ENCODE peak calls at places on chromosomes 11 and 22, in six cellular contexts. G, H, N, M, C and P are unnamed samples.

GRCh38 chr22:36977401-36977861 is 41.8 kb downstream of the TST start:
- DNase-seq in H (peak; percentile 64), G (peak; percentile 84), C (no peak), N (peak; percentile 56), M (no peak), P (peak; percentile 84)

GRCh38 chr11:95443386-95443785 is 212.4 kb upstream of the SESN3 start:
- DNase-seq in C (no peak), M (no peak), N (no peak), H (no peak), G (no peak), P (no peak)

GRCh38 chr11:20609727-20610707 is 10.6 kb downstream of the SLC6A5 start:
- DNase-seq in N (peak; percentile 90), M (peak; percentile 40), H (peak; percentile 2), G (peak; percentile 89), C (no peak), P (peak; percentile 85)

GRCh38 chr11:126891556-126892217 is 108.9 kb downstream of the KIRREL3 start:
- DNase-seq in G (no peak), M (no peak), H (no peak), N (no peak), C (no peak), P (no peak)

GRCh38 chr11:12377824-12378593 is 638 bp downstream of the PARVA start:
- DNase-seq in N (peak; percentile 93), C (peak; percentile 90), H (no peak), M (peak; percentile 59), G (peak; percentile 90), P (peak; percentile 46)

GRCh38 chr22:48433647-48434046 is 1394.0 kb downstream of the BRD1 start:
- DNase-seq in N (no peak), H (no peak), G (no peak), C (no peak), M (no peak), P (no peak)

GRCh38 chr11:134272381-134273316 is 3.5 kb upstream of the GLB1L3 start:
- DNase-seq in G (peak; percentile 42), H (no peak), C (peak; percentile 58), N (peak; percentile 48), M (no peak), P (no peak)

GRCh38 chr11:30313580-30313979 is 9.3 kb upstream of the ARL14EP start:
- DNase-seq in H (no peak), N (no peak), C (no peak), G (no peak), M (no peak), P (no peak)

GRCh38 chr11:19077965-19078364 is 17.4 kb upstream of the MRGPRX2 start:
- DNase-seq in M (no peak), N (no peak), C (no peak), H (no peak), G (no peak), P (no peak)

GRCh38 chr11:1746516-1746931 is 3.9 kb downstream of the IFITM10 start:
- DNase-seq in C (peak; percentile 73), G (no peak), N (peak; percentile 56), H (no peak), M (no peak), P (no peak)

GRCh38 chr11:90204832-90205646 is 17.8 kb downstream of the CHORDC1 start:
- DNase-seq in N (peak; percentile 34), G (peak; percentile 58), M (no peak), C (no peak), H (no peak), P (no peak)

GRCh38 chr11:8768625-8769333 is 86.2 kb downstream of the RPL27A start:
- DNase-seq in N (no peak), G (no peak), M (no peak), C (no peak), H (no peak), P (no peak)

GRCh38 chr22:47484960-47485571 is 722.6 kb downstream of the TBC1D22A start:
- DNase-seq in G (no peak), M (no peak), N (no peak), H (no peak), C (no peak), P (no peak)

GRCh38 chr11:69653406-69653960 is 12.5 kb downstream of the CCND1 start:
- DNase-seq in H (no peak), M (no peak), C (no peak), G (no peak), N (no peak), P (peak; percentile 63)

GRCh38 chr22:20720692-20721408 is 53.1 kb upstream of the SERPIND1 start:
- DNase-seq in N (no peak), C (no peak), M (no peak), H (no peak), G (no peak), P (no peak)

GRCh38 chr22:30705710-30706651 is 11.3 kb downstream of the OSBP2 start:
- DNase-seq in H (no peak), M (no peak), G (peak; percentile 25), C (no peak), N (no peak), P (no peak)

GRCh38 chr22:30368420-30368819 is 11.6 kb downstream of the CCDC157 start:
- DNase-seq in H (no peak), G (no peak), M (no peak), C (no peak), N (no peak), P (no peak)

GRCh38 chr11:69265210-69265609 is 28.7 kb upstream of the MYEOV start:
- DNase-seq in H (no peak), C (no peak), N (no peak), M (no peak), G (no peak), P (no peak)

GRCh38 chr11:113242767-113243397 is 71.5 kb upstream of the TTC12 start:
- DNase-seq in G (peak; percentile 44), M (no peak), H (peak; percentile 2), N (no peak), C (no peak), P (no peak)

GRCh38 chr11:46914910-46915309 is 3.4 kb downstream of the LRP4 start:
- DNase-seq in N (no peak), C (no peak), M (no peak), H (no peak), G (no peak), P (no peak)

GRCh38 chr11:73912045-73912444 is 35.2 kb downstream of the PAAF1 start:
- DNase-seq in C (no peak), M (no peak), H (no peak), G (no peak), N (no peak), P (no peak)

GRCh38 chr11:109731451-109731850 is 309.5 kb downstream of the C11orf87 start:
- DNase-seq in G (no peak), H (no peak), M (no peak), N (no peak), C (no peak), P (no peak)

GRCh38 chr22:24054356-24054755 is 43.3 kb downstream of the CABIN1 start:
- DNase-seq in M (no peak), H (no peak), G (no peak), N (no peak), C (no peak), P (no peak)

GRCh38 chr11:111515591-111515990 is 1.0 kb downstream of the HOATZ start:
- DNase-seq in N (no peak), C (no peak), M (no peak), G (peak; percentile 41), H (no peak), P (no peak)

DNA sequence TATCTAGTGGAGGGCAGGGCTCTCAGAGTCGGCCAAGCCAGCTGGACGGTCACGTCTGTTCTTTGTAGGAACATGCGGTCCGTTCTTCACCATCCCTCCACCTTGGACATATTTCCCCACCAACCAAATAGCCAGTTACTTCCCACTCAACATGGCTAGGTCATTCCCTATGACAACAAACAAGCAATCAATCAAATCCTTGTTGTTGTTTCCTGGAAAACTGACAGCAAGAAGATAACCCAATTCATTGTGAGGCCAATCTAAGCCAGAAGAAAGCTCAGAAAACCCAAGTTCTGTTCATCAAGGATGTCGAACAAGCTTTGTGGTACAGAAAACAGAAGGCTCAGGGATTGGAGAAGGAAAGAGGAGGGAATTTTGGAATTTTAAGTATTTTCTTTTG is 10.9 kb downstream of the PLAAT5 start:
- DNase-seq in M (no peak), C (no peak), N (no peak), G (no peak), H (no peak), P (no peak)
- H3K4me3 ChIP-seq in M (no peak overlapping the region), C (no peak overlapping the region), N (no peak overlapping the region), G (no peak overlapping the region), H (no peak overlapping the region), P (no peak overlapping the region)

DNA sequence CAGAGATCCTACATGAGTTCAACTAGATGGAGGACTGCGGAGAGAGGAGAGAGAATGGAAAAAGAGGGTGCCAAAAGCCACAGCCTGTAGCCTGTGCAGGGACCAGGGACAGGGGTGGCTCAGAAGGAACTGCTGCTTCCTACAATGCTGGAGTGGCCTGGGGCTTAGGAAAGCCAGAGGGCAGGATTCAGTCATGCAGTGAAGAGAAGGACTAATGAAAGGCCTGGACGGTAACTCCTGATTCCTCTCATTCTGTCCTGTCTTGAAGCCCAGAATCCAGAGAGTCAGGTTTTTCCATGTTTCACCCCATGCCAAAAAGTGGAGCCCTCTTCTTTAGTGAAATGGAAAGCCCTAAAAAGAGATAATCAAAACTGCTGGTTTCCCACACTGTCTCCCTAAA is 48.4 kb upstream of the INCENP start:
- DNase-seq in G (peak; percentile 31), H (no peak), C (no peak), N (no peak), M (no peak), P (no peak)
- H3K4me3 ChIP-seq in G (no peak overlapping the region), H (no peak overlapping the region), C (no peak overlapping the region), N (no peak overlapping the region), M (no peak overlapping the region), P (no peak overlapping the region)

GRCh38 chr11:78350101-78350645 is 67.4 kb downstream of the GAB2 start:
- DNase-seq in G (peak; percentile 76), C (no peak), M (no peak), H (no peak), N (no peak), P (no peak)
- H3K4me3 ChIP-seq in G (peak overlapping the region; percentile 1), C (peak overlapping the region; percentile 52), M (no peak overlapping the region), H (no peak overlapping the region), N (peak overlapping the region; percentile 14), P (no peak overlapping the region)

GRCh38 chr11:121414141-121414918 is 37.8 kb upstream of the SORL1 start:
- DNase-seq in C (no peak), G (no peak), M (no peak), H (no peak), N (no peak), P (no peak)

GRCh38 chr11:121417607-121418006 is 34.5 kb upstream of the SORL1 start:
- DNase-seq in C (no peak), M (no peak), G (no peak), N (no peak), H (no peak), P (no peak)

GRCh38 chr11:121418625-121419114 is 33.4 kb upstream of the SORL1 start:
- DNase-seq in N (no peak), C (no peak), G (no peak), M (peak; percentile 44), H (peak; percentile 58), P (no peak)

GRCh38 chr11:121415861-121416260 is 36.3 kb upstream of the SORL1 start:
- DNase-seq in N (no peak), C (no peak), M (no peak), G (no peak), H (no peak), P (no peak)

GRCh38 chr11:121416909-121417567 is 35.1 kb upstream of the SORL1 start:
- DNase-seq in H (peak; percentile 37), G (no peak), C (peak; percentile 90), N (no peak), M (peak; percentile 90), P (no peak)
- H3K4me3 ChIP-seq in H (no peak overlapping the region), G (no peak overlapping the region), C (peak overlapping the region; percentile 18), N (no peak overlapping the region), M (no peak overlapping the region), P (no peak overlapping the region)